ENCODE peak calls at places on chromosome 2, in ten cellular contexts. N, S, D, T, P, J, X, G, V and L are unnamed samples.

GRCh38 chr2:30871980-30872789 is 64.9 kb upstream of the CAPN13 start:
- DNase-seq in N (no peak), S (no peak), D (no peak), T (no peak), P (no peak), J (no peak), X (peak), G (no peak), V (peak), L (peak)

GRCh38 chr2:229490167-229490566 is 219.1 kb upstream of the PID1 start:
- DNase-seq in N (no peak), S (no peak), D (no peak), T (no peak), P (no peak), J (no peak), X (no peak), G (no peak), V (no peak), L (no peak)

GRCh38 chr2:5057895-5058294 is 634.3 kb upstream of the SOX11 start:
- DNase-seq in N (no peak), S (no peak), D (no peak), T (no peak), P (no peak), J (no peak), X (no peak), G (no peak), V (no peak), L (no peak)

GRCh38 chr2:121969155-121969554 is 213.7 kb downstream of the TSN start:
- DNase-seq in N (no peak), S (no peak), D (no peak), T (no peak), P (no peak), J (peak), X (peak), G (no peak), V (no peak), L (no peak)

GRCh38 chr2:209431701-209432100 is 7.9 kb downstream of the MAP2 start:
- DNase-seq in N (no peak), S (no peak), D (no peak), T (no peak), P (no peak), J (no peak), X (no peak), G (peak), V (peak), L (no peak)

GRCh38 chr2:183594150-183594549 is 469.9 kb downstream of the NUP35 start:
- DNase-seq in N (no peak), S (no peak), D (no peak), T (no peak), P (no peak), J (no peak), X (no peak), G (no peak), V (no peak), L (no peak)

GRCh38 chr2:43276962-43277383 is 50.6 kb upstream of the ZFP36L2 start:
- DNase-seq in N (no peak), S (no peak), D (no peak), T (peak), P (no peak), J (no peak), X (no peak), G (no peak), V (no peak), L (peak)

GRCh38 chr2:86298411-86299390 is 38.7 kb downstream of the REEP1 start:
- DNase-seq in N (no peak), S (no peak), D (no peak), T (no peak), P (no peak), J (peak), X (peak), G (no peak), V (peak), L (peak)

GRCh38 chr2:121960251-121960650 is 204.8 kb downstream of the TSN start:
- DNase-seq in N (no peak), S (no peak), D (no peak), T (no peak), P (no peak), J (no peak), X (no peak), G (no peak), V (no peak), L (no peak)

GRCh38 chr2:240917684-240918257 is 11.6 kb downstream of the CROCC2 start:
- DNase-seq in N (peak), S (no peak), D (no peak), T (peak), P (no peak), J (peak), X (peak), G (no peak), V (no peak), L (peak)

GRCh38 chr2:86704482-86704971 is 15.6 kb upstream of the RMND5A start:
- DNase-seq in N (peak), S (no peak), D (no peak), T (peak), P (peak), J (no peak), X (peak), G (peak), V (peak), L (peak)

GRCh38 chr2:138827426-138828054 is 47.4 kb upstream of the NXPH2 start:
- DNase-seq in N (no peak), S (no peak), D (peak), T (peak), P (no peak), J (no peak), X (no peak), G (peak), V (peak), L (peak)

GRCh38 chr2:173286153-173286809 is 68.4 kb upstream of the CDCA7 start:
- DNase-seq in N (no peak), S (no peak), D (peak), T (no peak), P (no peak), J (no peak), X (no peak), G (no peak), V (no peak), L (no peak)

GRCh38 chr2:100959225-100959880 is 42.7 kb upstream of the RPL31 start:
- DNase-seq in N (no peak), S (no peak), D (no peak), T (no peak), P (no peak), J (no peak), X (no peak), G (peak), V (no peak), L (no peak)

GRCh38 chr2:160039166-160039903 is 23.1 kb downstream of the PLA2R1 start:
- DNase-seq in N (no peak), S (no peak), D (no peak), T (peak), P (no peak), J (no peak), X (no peak), G (peak), V (no peak), L (no peak)

GRCh38 chr2:116319935-116320334 is 1494.6 kb upstream of the DDX18 start:
- DNase-seq in N (no peak), S (no peak), D (no peak), T (no peak), P (no peak), J (no peak), X (no peak), G (no peak), V (no peak), L (peak)

GRCh38 chr2:189298481-189298880 is 118.9 kb upstream of the COL5A2 start:
- DNase-seq in N (no peak), S (no peak), D (no peak), T (no peak), P (no peak), J (no peak), X (no peak), G (peak), V (no peak), L (no peak)

GRCh38 chr2:152036611-152037469 is 62.0 kb downstream of the CACNB4 start:
- DNase-seq in N (peak), S (peak), D (no peak), T (peak), P (peak), J (peak), X (peak), G (peak), V (peak), L (peak)

GRCh38 chr2:179097131-179097530 is 47.2 kb upstream of the CCDC141 start:
- DNase-seq in N (no peak), S (no peak), D (no peak), T (no peak), P (no peak), J (no peak), X (no peak), G (no peak), V (no peak), L (no peak)

GRCh38 chr2:8496617-8497016 is 185.2 kb upstream of the ID2 start:
- DNase-seq in N (no peak), S (no peak), D (no peak), T (no peak), P (no peak), J (no peak), X (peak), G (no peak), V (no peak), L (no peak)

GRCh38 chr2:15718103-15718943 is 126.7 kb downstream of the DDX1 start:
- DNase-seq in N (no peak), S (no peak), D (no peak), T (no peak), P (no peak), J (no peak), X (no peak), G (no peak), V (no peak), L (no peak)

GRCh38 chr2:64654993-64655666 is 1.4 kb upstream of the SERTAD2 start:
- DNase-seq in N (no peak), S (no peak), D (no peak), T (no peak), P (no peak), J (no peak), X (no peak), G (no peak), V (no peak), L (no peak)

GRCh38 chr2:177724398-177725287 is 332.1 kb downstream of the AGPS start:
- DNase-seq in N (peak), S (peak), D (peak), T (peak), P (peak), J (no peak), X (peak), G (peak), V (peak), L (peak)

GRCh38 chr2:172102159-172102857 is 392 bp downstream of the DLX2 start:
- DNase-seq in N (no peak), S (no peak), D (peak), T (no peak), P (no peak), J (no peak), X (no peak), G (peak), V (no peak), L (peak)

GRCh38 chr2:101399001-101399794 is 11.9 kb upstream of the CREG2 start:
- DNase-seq in N (no peak), S (no peak), D (no peak), T (no peak), P (no peak), J (no peak), X (no peak), G (no peak), V (no peak), L (no peak)

GRCh38 chr2:1055014-1055595 is 104.5 kb downstream of the SNTG2 start:
- DNase-seq in N (no peak), S (no peak), D (no peak), T (no peak), P (peak), J (no peak), X (no peak), G (peak), V (no peak), L (peak)

GRCh38 chr2:20108655-20109396 is 57.4 kb upstream of the LAPTM4A start:
- DNase-seq in N (peak), S (no peak), D (no peak), T (no peak), P (no peak), J (no peak), X (no peak), G (peak), V (peak), L (no peak)

GRCh38 chr2:160970052-160970846 is 190.0 kb upstream of the TANK start:
- DNase-seq in N (peak), S (no peak), D (no peak), T (peak), P (peak), J (no peak), X (peak), G (peak), V (peak), L (peak)

GRCh38 chr2:212918336-212918735 is 233.1 kb downstream of the IKZF2 start:
- DNase-seq in N (no peak), S (no peak), D (no peak), T (no peak), P (no peak), J (no peak), X (no peak), G (no peak), V (no peak), L (no peak)

GRCh38 chr2:217167531-217167930 is 307.7 kb upstream of the TNP1 start:
- DNase-seq in N (no peak), S (no peak), D (no peak), T (no peak), P (no peak), J (no peak), X (no peak), G (peak), V (no peak), L (no peak)

GRCh38 chr2:59578349-59578748 is 975.1 kb downstream of the BCL11A start:
- DNase-seq in N (no peak), S (no peak), D (no peak), T (no peak), P (no peak), J (no peak), X (no peak), G (no peak), V (no peak), L (no peak)

GRCh38 chr2:44004735-44005602 is 9.2 kb upstream of the LRPPRC start:
- DNase-seq in N (no peak), S (no peak), D (no peak), T (no peak), P (no peak), J (no peak), X (no peak), G (peak), V (no peak), L (no peak)

GRCh38 chr2:217666338-217666737 is 336.5 kb downstream of the TNS1 start:
- DNase-seq in N (no peak), S (no peak), D (no peak), T (no peak), P (no peak), J (no peak), X (no peak), G (peak), V (no peak), L (no peak)

DNA sequence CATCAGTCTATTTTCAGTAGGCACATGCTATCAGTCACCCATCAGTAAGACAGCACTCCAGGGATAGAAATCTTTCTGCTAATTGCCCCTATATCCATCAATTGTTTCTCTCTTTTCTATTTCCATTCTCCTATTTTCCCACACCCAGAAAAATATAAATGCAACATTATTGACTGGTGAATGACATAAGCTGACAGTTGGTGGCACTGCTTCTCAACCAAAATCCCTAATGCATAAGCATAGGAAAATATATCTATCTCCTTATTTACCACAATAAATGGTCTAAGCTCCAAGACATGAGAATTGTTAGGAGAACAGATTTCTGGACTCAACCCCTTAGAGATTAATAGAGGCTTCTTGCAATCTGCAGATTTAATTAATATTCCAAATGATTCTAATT is 64.0 kb upstream of the REG3A start:
- DNase-seq in N (no peak), S (no peak), D (no peak), T (no peak), P (no peak), J (no peak), X (no peak), G (no peak), V (no peak), L (no peak)
- TF ChIP-seq CTCF in N (no peak), S (peak), D (no peak), T (no peak), P (peak), J (no peak), X (no peak), G (no peak), V (no peak), L (peak)

DNA sequence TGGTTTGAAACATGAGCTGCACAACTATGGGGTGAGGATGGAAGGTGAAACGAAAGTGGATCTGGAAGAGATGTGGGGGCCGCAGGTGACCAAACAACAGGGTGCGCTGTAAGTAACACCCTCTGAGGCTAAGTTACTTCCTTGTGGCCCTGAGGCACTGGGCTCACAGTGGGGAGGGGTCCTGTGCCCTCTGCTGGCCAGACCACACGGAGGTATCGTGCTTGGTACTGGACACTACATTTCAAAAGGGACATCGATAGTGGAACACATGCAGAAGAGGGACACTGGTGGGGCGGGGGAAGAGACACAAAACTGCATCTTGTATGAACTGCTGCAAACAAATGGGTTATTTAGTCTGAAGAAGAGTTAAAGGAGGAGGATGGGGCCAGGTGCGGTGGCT is 110.6 kb downstream of the CLIP4 start:
- DNase-seq in N (no peak), S (no peak), D (no peak), T (no peak), P (no peak), J (no peak), X (no peak), G (no peak), V (no peak), L (no peak)
- TF ChIP-seq CTCF in N (no peak), S (peak), D (no peak), T (no peak), P (no peak), J (no peak), X (no peak), G (no peak), V (no peak), L (peak)

DNA sequence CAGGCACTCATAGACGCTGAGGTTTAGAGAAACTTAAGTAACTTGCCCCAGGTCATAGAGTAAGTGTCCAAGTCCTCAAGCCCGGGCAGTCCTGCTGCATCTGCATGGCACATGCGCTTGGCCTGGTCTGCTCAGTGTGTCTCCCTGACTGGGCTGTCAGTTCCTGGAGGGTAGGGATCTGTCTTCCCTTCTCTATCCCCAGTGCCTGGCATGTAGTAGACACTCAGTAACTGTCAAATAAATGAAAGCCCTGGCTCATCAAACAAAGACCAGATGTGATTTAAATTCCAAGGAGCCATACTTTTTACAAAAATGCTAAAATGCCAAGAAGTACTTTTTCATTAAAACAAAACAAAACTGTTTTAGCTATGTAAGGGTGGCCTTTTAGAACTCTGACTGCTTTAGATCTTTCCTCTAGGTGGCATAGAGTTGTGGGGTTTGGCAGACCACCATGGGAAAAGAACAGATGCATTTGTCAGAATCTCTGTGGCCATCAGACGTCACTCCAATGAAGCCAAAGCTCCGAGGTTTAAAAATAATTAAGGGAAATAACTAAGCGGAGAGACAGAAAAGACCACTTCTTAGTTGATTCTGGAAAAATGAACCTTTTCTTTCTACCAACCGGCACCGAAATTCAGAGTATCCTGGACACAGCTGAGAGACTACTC is 34.0 kb downstream of the EPAS1 start:
- DNase-seq in N (no peak), S (no peak), D (no peak), T (no peak), P (no peak), J (no peak), X (no peak), G (no peak), V (no peak), L (no peak)
- TF ChIP-seq CTCF in N (no peak), S (no peak), D (no peak), T (no peak), P (no peak), J (no peak), X (no peak), G (no peak), V (no peak), L (no peak)

GRCh38 chr2:128306081-128306930 is 12.4 kb downstream of the HS6ST1 start:
- DNase-seq in N (peak), S (no peak), D (no peak), T (peak), P (no peak), J (no peak), X (peak), G (peak), V (peak), L (peak)
- TF ChIP-seq CTCF in N (no peak), S (peak), D (no peak), T (no peak), P (no peak), J (no peak), X (no peak), G (peak), V (peak), L (peak)

GRCh38 chr2:226845717-226846116 is 9.9 kb downstream of the RHBDD1 start:
- DNase-seq in N (no peak), S (no peak), D (no peak), T (no peak), P (no peak), J (no peak), X (no peak), G (no peak), V (no peak), L (no peak)

GRCh38 chr2:226847511-226847910 is 11.7 kb downstream of the RHBDD1 start:
- DNase-seq in N (no peak), S (no peak), D (no peak), T (no peak), P (no peak), J (no peak), X (no peak), G (no peak), V (no peak), L (no peak)

GRCh38 chr2:226847090-226847489 is 11.2 kb downstream of the RHBDD1 start:
- DNase-seq in N (no peak), S (no peak), D (no peak), T (no peak), P (no peak), J (no peak), X (no peak), G (no peak), V (no peak), L (no peak)

GRCh38 chr2:226850024-226850423 is 14.2 kb downstream of the RHBDD1 start:
- DNase-seq in N (no peak), S (no peak), D (no peak), T (no peak), P (no peak), J (no peak), X (no peak), G (no peak), V (no peak), L (no peak)

GRCh38 chr2:226849349-226849748 is 13.5 kb downstream of the RHBDD1 start:
- DNase-seq in N (no peak), S (no peak), D (no peak), T (no peak), P (no peak), J (no peak), X (no peak), G (no peak), V (no peak), L (no peak)
- TF ChIP-seq CTCF in N (no peak), S (no peak), D (no peak), T (no peak), P (no peak), J (no peak), X (no peak), G (no peak), V (no peak), L (no peak)

DNA sequence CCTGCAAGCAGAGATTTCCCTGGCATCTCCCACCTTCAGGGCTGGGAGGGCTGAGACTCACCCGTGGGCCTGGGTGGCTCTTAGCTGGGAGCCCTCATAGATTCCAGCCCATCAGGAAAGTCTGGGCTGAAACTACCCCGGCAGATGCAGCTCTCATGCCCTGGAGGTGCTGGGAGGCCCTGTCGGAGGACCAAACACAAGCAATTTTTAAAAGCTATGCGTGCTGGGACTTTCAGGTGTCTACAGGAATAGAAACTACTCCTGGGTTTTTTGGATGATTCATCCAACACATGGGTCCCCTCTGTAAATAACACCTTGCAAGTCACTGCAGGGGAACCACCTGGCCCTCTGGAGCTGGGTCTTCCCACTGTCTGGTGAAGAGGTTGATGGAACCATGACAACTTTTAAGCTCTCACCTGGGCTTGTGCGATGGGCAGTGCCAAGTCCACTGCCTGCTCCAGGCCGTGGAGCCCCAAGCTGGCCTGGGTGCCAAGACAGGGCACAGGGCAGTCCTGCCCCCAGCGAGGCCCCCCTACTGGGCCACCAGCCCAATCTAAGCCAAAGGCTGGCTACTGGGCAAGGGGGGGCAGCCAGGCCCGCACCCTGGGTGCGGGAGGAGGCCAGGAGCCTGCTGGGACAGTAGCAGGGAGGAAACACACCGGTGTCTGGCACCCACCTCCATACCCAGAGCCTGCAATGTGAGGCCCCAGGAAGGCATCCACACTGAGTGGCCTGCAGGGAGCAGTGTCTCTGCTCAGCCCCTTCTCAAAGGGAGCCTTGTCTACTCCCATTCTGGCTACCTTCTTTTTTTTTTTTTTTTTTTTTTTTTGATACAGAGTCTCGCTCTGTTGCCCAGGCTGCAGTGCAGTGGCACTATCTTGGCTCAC is 1.1 kb upstream of the GPR55 start:
- DNase-seq in N (peak), S (no peak), D (peak), T (no peak), P (no peak), J (no peak), X (no peak), G (no peak), V (no peak), L (peak)
- TF ChIP-seq CTCF in N (no peak), S (no peak), D (peak), T (no peak), P (no peak), J (no peak), X (no peak), G (no peak), V (no peak), L (peak)